ENCODE peak calls at places on chromosomes 6 and 20, in eight cellular contexts. P, R, H, D, W, N, E and A are unnamed samples.

GRCh38 chr6:41515995-41516394 is 30.2 kb upstream of the FOXP4 start:
- DNase-seq in P (no peak), R (no peak), H (no peak), D (no peak), W (no peak), N (no peak), E (no peak), A (no peak)

GRCh38 chr6:5143625-5144311 is 58.6 kb downstream of the PPP1R3G start:
- DNase-seq in P (peak; percentile 63), R (peak; percentile 76), H (peak; percentile 47), D (peak; percentile 94), W (peak; percentile 83), N (peak; percentile 75), E (peak; percentile 77), A (peak; percentile 84)

GRCh38 chr6:101490857-101491256 is 97.3 kb downstream of the GRIK2 start:
- DNase-seq in P (no peak), R (no peak), H (no peak), D (no peak), W (no peak), N (no peak), E (no peak), A (no peak)

GRCh38 chr20:57087705-57088104 is 178.7 kb downstream of the BMP7 start:
- DNase-seq in P (no peak), R (no peak), H (no peak), D (no peak), W (no peak), N (no peak), E (no peak), A (no peak)

GRCh38 chr6:143629104-143630080 is 48.4 kb upstream of the PHACTR2 start:
- DNase-seq in P (no peak), R (no peak), H (no peak), D (no peak), W (no peak), N (no peak), E (no peak), A (no peak)

GRCh38 chr20:219290-220115 is 7.6 kb upstream of the DEFB129 start:
- DNase-seq in P (no peak), R (no peak), H (peak; percentile 13), D (no peak), W (no peak), N (peak; percentile 47), E (no peak), A (no peak)

GRCh38 chr6:115514656-115515055 is 546.0 kb downstream of the FRK start:
- DNase-seq in P (no peak), R (no peak), H (no peak), D (no peak), W (no peak), N (no peak), E (no peak), A (no peak)

GRCh38 chr6:150685860-150686259 is 86.2 kb downstream of the PLEKHG1 start:
- DNase-seq in P (no peak), R (peak; percentile 6), H (peak; percentile 87), D (no peak), W (peak; percentile 70), N (peak; percentile 77), E (no peak), A (no peak)

GRCh38 chr20:19256085-19256484 is 43.6 kb downstream of the SLC24A3 start:
- DNase-seq in P (no peak), R (no peak), H (no peak), D (no peak), W (no peak), N (no peak), E (no peak), A (no peak)

GRCh38 chr6:129359811-129360787 is 349.9 kb downstream of the ARHGAP18 start:
- DNase-seq in P (no peak), R (no peak), H (no peak), D (no peak), W (no peak), N (no peak), E (no peak), A (no peak)

GRCh38 chr6:149696904-149697303 is 21.0 kb downstream of the LATS1 start:
- DNase-seq in P (no peak), R (no peak), H (no peak), D (no peak), W (no peak), N (no peak), E (no peak), A (no peak)

GRCh38 chr6:128307671-128308070 is 212.7 kb downstream of the PTPRK start:
- DNase-seq in P (no peak), R (no peak), H (no peak), D (no peak), W (no peak), N (no peak), E (no peak), A (no peak)

GRCh38 chr6:12269100-12269499 is 21.1 kb upstream of the EDN1 start:
- DNase-seq in P (no peak), R (no peak), H (no peak), D (no peak), W (no peak), N (no peak), E (no peak), A (no peak)

GRCh38 chr6:25973923-25974555 is 11.4 kb downstream of the TRIM38 start:
- DNase-seq in P (no peak), R (no peak), H (no peak), D (no peak), W (no peak), N (no peak), E (no peak), A (no peak)

GRCh38 chr6:103122766-103123601 is 1729.5 kb downstream of the GRIK2 start:
- DNase-seq in P (peak; percentile 49), R (no peak), H (peak; percentile 72), D (peak; percentile 26), W (no peak), N (peak; percentile 67), E (no peak), A (peak; percentile 67)

GRCh38 chr6:116136933-116137340 is 11.0 kb upstream of the COL10A1 start:
- DNase-seq in P (no peak), R (no peak), H (no peak), D (no peak), W (no peak), N (no peak), E (peak; percentile 25), A (no peak)

GRCh38 chr6:10558575-10558974 is 37.4 kb downstream of the GCNT2 start:
- DNase-seq in P (no peak), R (no peak), H (no peak), D (peak; percentile 46), W (no peak), N (no peak), E (no peak), A (no peak)

GRCh38 chr6:2378891-2379652 is 133.7 kb upstream of the GMDS start:
- DNase-seq in P (no peak), R (no peak), H (no peak), D (no peak), W (no peak), N (no peak), E (no peak), A (no peak)

GRCh38 chr20:7744411-7744810 is 195.8 kb downstream of the HAO1 start:
- DNase-seq in P (no peak), R (no peak), H (no peak), D (no peak), W (no peak), N (no peak), E (no peak), A (no peak)

GRCh38 chr6:100464162-100464851 is 414 bp downstream of the SIM1 start:
- DNase-seq in P (no peak), R (no peak), H (no peak), D (no peak), W (no peak), N (peak; percentile 35), E (no peak), A (no peak)

GRCh38 chr20:25865715-25866656 is 169.3 kb upstream of the ZNF337 start:
- DNase-seq in P (peak; percentile 53), R (no peak), H (no peak), D (peak; percentile 90), W (peak; percentile 71), N (no peak), E (peak; percentile 51), A (peak; percentile 79)

GRCh38 chr20:50285376-50286173 is 94.9 kb downstream of the CEBPB start:
- DNase-seq in P (no peak), R (no peak), H (no peak), D (no peak), W (no peak), N (peak; percentile 29), E (no peak), A (no peak)

GRCh38 chr20:45969712-45970634 is 2.0 kb downstream of the ZNF335 start:
- DNase-seq in P (peak; percentile 9), R (no peak), H (peak; percentile 61), D (no peak), W (peak; percentile 27), N (peak; percentile 58), E (peak; percentile 21), A (no peak)

GRCh38 chr6:16487953-16488674 is 249.7 kb downstream of the GMPR start:
- DNase-seq in P (no peak), R (no peak), H (no peak), D (no peak), W (no peak), N (no peak), E (peak; percentile 46), A (no peak)

GRCh38 chr6:28693033-28693750 is 167.5 kb downstream of the GPX5 start:
- DNase-seq in P (no peak), R (no peak), H (no peak), D (no peak), W (no peak), N (no peak), E (no peak), A (no peak)

GRCh38 chr6:10146723-10147451 is 268.0 kb downstream of the TFAP2A start:
- DNase-seq in P (peak; percentile 26), R (no peak), H (peak; percentile 13), D (no peak), W (no peak), N (peak; percentile 75), E (no peak), A (no peak)

GRCh38 chr6:33577106-33577535 is 3.0 kb downstream of the BAK1 start:
- DNase-seq in P (no peak), R (no peak), H (no peak), D (peak; percentile 57), W (no peak), N (no peak), E (no peak), A (no peak)

GRCh38 chr20:53826090-53826489 is 232.5 kb upstream of the ZNF217 start:
- DNase-seq in P (no peak), R (no peak), H (no peak), D (no peak), W (no peak), N (no peak), E (no peak), A (no peak)

GRCh38 chr6:56891754-56892153 is 63.2 kb upstream of the BEND6 start:
- DNase-seq in P (no peak), R (no peak), H (no peak), D (no peak), W (no peak), N (no peak), E (no peak), A (no peak)

GRCh38 chr6:87945966-87946365 is 101.7 kb upstream of the SPACA1 start:
- DNase-seq in P (no peak), R (no peak), H (no peak), D (no peak), W (no peak), N (no peak), E (no peak), A (no peak)

GRCh38 chr6:89818977-89819335 is 638 bp downstream of the MDN1 start:
- DNase-seq in P (peak; percentile 17), R (no peak), H (no peak), D (no peak), W (no peak), N (peak; percentile 12), E (no peak), A (no peak)

GRCh38 chr6:127348046-127348661 is 4.7 kb upstream of the ECHDC1 start:
- DNase-seq in P (no peak), R (no peak), H (no peak), D (no peak), W (no peak), N (no peak), E (no peak), A (no peak)

GRCh38 chr6:47587503-47587902 is 109.9 kb downstream of the CD2AP start:
- DNase-seq in P (no peak), R (no peak), H (no peak), D (no peak), W (no peak), N (no peak), E (no peak), A (no peak)

GRCh38 chr6:42417641-42418112 is 34.0 kb downstream of the TRERF1 start:
- DNase-seq in P (no peak), R (no peak), H (no peak), D (no peak), W (no peak), N (no peak), E (peak; percentile 60), A (no peak)